ENCODE peak calls at places on chromosomes 3 and 15, in seven cellular contexts. One of them, this sample, is unnamed.
A peak's percentile ranks its signal among the peaks of the same experiment; 100 is the strongest.

GRCh38 chr15:49734831-49735508 is 114.1 kb downstream of the DTWD1 start:
- DNase-seq in KBM-7: no peak
- DNase-seq in iris pigment epithelial cell: no peak
- DNase-seq in KG1: no peak
- DNase-seq in foreskin fibroblast: no peak
- DNase-seq in retina: no peak
- DNase-seq in sciatic nerve: no peak
- DNase-seq in this sample: no peak

GRCh38 chr15:91186892-91187644 is 87.0 kb downstream of the SV2B start:
- DNase-seq in KG1: peak; percentile 4
- DNase-seq in iris pigment epithelial cell: peak; percentile 35
- DNase-seq in KBM-7: peak; percentile 36
- DNase-seq in sciatic nerve: no peak
- DNase-seq in retina: no peak
- DNase-seq in foreskin fibroblast: no peak
- DNase-seq in this sample: no peak

GRCh38 chr3:114126461-114126860 is 52.4 kb downstream of the DRD3 start:
- DNase-seq in iris pigment epithelial cell: no peak
- DNase-seq in sciatic nerve: no peak
- DNase-seq in foreskin fibroblast: no peak
- DNase-seq in KG1: no peak
- DNase-seq in KBM-7: no peak
- DNase-seq in retina: no peak
- DNase-seq in this sample: no peak

GRCh38 chr3:16512435-16513140 is 911 bp downstream of the RFTN1 start:
- DNase-seq in sciatic nerve: peak; percentile 73
- DNase-seq in retina: peak; percentile 65
- DNase-seq in iris pigment epithelial cell: peak; percentile 49
- DNase-seq in foreskin fibroblast: no peak
- DNase-seq in KG1: no peak
- DNase-seq in KBM-7: peak; percentile 50
- DNase-seq in this sample: peak; percentile 34

GRCh38 chr3:133663569-133664313 is 2.0 kb upstream of the TOPBP1 start:
- DNase-seq in KBM-7: peak; percentile 78
- DNase-seq in KG1: peak; percentile 45
- DNase-seq in retina: peak; percentile 67
- DNase-seq in foreskin fibroblast: peak; percentile 16
- DNase-seq in sciatic nerve: no peak
- DNase-seq in iris pigment epithelial cell: peak; percentile 61
- DNase-seq in this sample: no peak

GRCh38 chr3:159185443-159186050 is 383.7 kb downstream of the MFSD1 start:
- DNase-seq in foreskin fibroblast: no peak
- DNase-seq in KBM-7: no peak
- DNase-seq in KG1: no peak
- DNase-seq in iris pigment epithelial cell: no peak
- DNase-seq in sciatic nerve: no peak
- DNase-seq in retina: no peak
- DNase-seq in this sample: no peak

GRCh38 chr3:183159319-183159718 is 3.2 kb downstream of the LAMP3 start:
- DNase-seq in iris pigment epithelial cell: no peak
- DNase-seq in sciatic nerve: no peak
- DNase-seq in foreskin fibroblast: no peak
- DNase-seq in retina: no peak
- DNase-seq in KG1: no peak
- DNase-seq in KBM-7: peak; percentile 28
- DNase-seq in this sample: no peak

GRCh38 chr3:178152010-178152409 is 384.2 kb upstream of the KCNMB2 start:
- DNase-seq in KG1: no peak
- DNase-seq in sciatic nerve: no peak
- DNase-seq in KBM-7: peak; percentile 7
- DNase-seq in foreskin fibroblast: no peak
- DNase-seq in retina: no peak
- DNase-seq in iris pigment epithelial cell: no peak
- DNase-seq in this sample: no peak

GRCh38 chr15:39592500-39592899 is 11.6 kb downstream of the THBS1 start:
- DNase-seq in KG1: no peak
- DNase-seq in sciatic nerve: no peak
- DNase-seq in iris pigment epithelial cell: no peak
- DNase-seq in foreskin fibroblast: peak; percentile 32
- DNase-seq in retina: no peak
- DNase-seq in KBM-7: no peak
- DNase-seq in this sample: no peak

GRCh38 chr3:82012775-82013174 is 251.3 kb upstream of the GBE1 start:
- DNase-seq in KBM-7: no peak
- DNase-seq in retina: no peak
- DNase-seq in foreskin fibroblast: no peak
- DNase-seq in iris pigment epithelial cell: no peak
- DNase-seq in KG1: no peak
- DNase-seq in sciatic nerve: no peak
- DNase-seq in this sample: no peak

GRCh38 chr3:72247645-72248388 is 462.9 kb upstream of the PROK2 start:
- DNase-seq in retina: no peak
- DNase-seq in foreskin fibroblast: no peak
- DNase-seq in iris pigment epithelial cell: no peak
- DNase-seq in KBM-7: no peak
- DNase-seq in sciatic nerve: no peak
- DNase-seq in KG1: no peak
- DNase-seq in this sample: no peak

GRCh38 chr3:42102569-42102968 is 11.4 kb downstream of the TRAK1 start:
- DNase-seq in KG1: no peak
- DNase-seq in KBM-7: no peak
- DNase-seq in iris pigment epithelial cell: no peak
- DNase-seq in retina: no peak
- DNase-seq in foreskin fibroblast: no peak
- DNase-seq in sciatic nerve: no peak
- DNase-seq in this sample: no peak

GRCh38 chr3:140736863-140737460 is 59.1 kb downstream of the TRIM42 start:
- DNase-seq in KBM-7: peak; percentile 38
- DNase-seq in KG1: no peak
- DNase-seq in iris pigment epithelial cell: peak; percentile 40
- DNase-seq in foreskin fibroblast: peak; percentile 29
- DNase-seq in retina: peak; percentile 62
- DNase-seq in sciatic nerve: peak; percentile 76
- DNase-seq in this sample: no peak

GRCh38 chr3:51706021-51706485 is 815 bp upstream of the GRM2 start:
- DNase-seq in sciatic nerve: peak; percentile 46
- DNase-seq in retina: no peak
- DNase-seq in KG1: no peak
- DNase-seq in iris pigment epithelial cell: no peak
- DNase-seq in foreskin fibroblast: no peak
- DNase-seq in KBM-7: no peak
- DNase-seq in this sample: no peak

This sample was measured in T-helper 1 cell.